ENCODE peak calls at places on chromosome 11, in five cellular contexts. H is endodermal cell, T is right cardiac atrium, O is prostate gland, L is ascending aorta. D is an unnamed sample.

GRCh38 chr11:93694109-93694508 is 32.6 kb downstream of the CEP295 start:
- DNase-seq in H (no peak), T (no peak), O (no peak), L (no peak), D (no peak)

GRCh38 chr11:26137651-26138050 is 194.3 kb upstream of the ANO3 start:
- DNase-seq in H (no peak), T (no peak), O (no peak), L (no peak), D (no peak)

GRCh38 chr11:62153617-62154016 is 29.8 kb downstream of the INCENP start:
- DNase-seq in H (no peak), T (no peak), O (no peak), L (no peak), D (no peak)

GRCh38 chr11:75325713-75326438 is 25.6 kb downstream of the ARRB1 start:
- DNase-seq in H (no peak), T (peak), O (no peak), L (no peak), D (peak)

GRCh38 chr11:43358308-43358669 is 431 bp upstream of the TTC17 start:
- DNase-seq in H (no peak), T (no peak), O (no peak), L (no peak), D (no peak)

GRCh38 chr11:16338397-16338796 is 17.9 kb downstream of the SOX6 start:
- DNase-seq in H (no peak), T (no peak), O (no peak), L (no peak), D (no peak)

GRCh38 chr11:45543808-45544422 is 121.5 kb downstream of the CHST1 start:
- DNase-seq in H (peak), T (no peak), O (no peak), L (no peak), D (no peak)

GRCh38 chr11:62792193-62792575 is 378 bp upstream of the TMEM223 start:
- DNase-seq in H (peak), T (peak), O (no peak), L (no peak), D (peak)

GRCh38 chr11:17472467-17472866 is 4.2 kb downstream of the ABCC8 start:
- DNase-seq in H (no peak), T (no peak), O (no peak), L (no peak), D (no peak)

GRCh38 chr11:47431356-47432083 is 5.3 kb upstream of the PSMC3 start:
- DNase-seq in H (no peak), T (no peak), O (no peak), L (no peak), D (no peak)

GRCh38 chr11:40445391-40445790 is 1014.1 kb downstream of the LRRC4C start:
- DNase-seq in H (no peak), T (no peak), O (no peak), L (no peak), D (no peak)

GRCh38 chr11:112279901-112280267 is 19.2 kb upstream of the PLET1 start:
- DNase-seq in H (peak), T (peak), O (peak), L (no peak), D (peak)

GRCh38 chr11:115961168-115962003 is 457.2 kb upstream of the CADM1 start:
- DNase-seq in H (peak), T (peak), O (no peak), L (no peak), D (no peak)

GRCh38 chr11:27535103-27535502 is 28.5 kb upstream of the LIN7C start:
- DNase-seq in H (no peak), T (no peak), O (no peak), L (no peak), D (no peak)

GRCh38 chr11:108985611-108986279 is 320.9 kb downstream of the DDX10 start:
- DNase-seq in H (no peak), T (no peak), O (no peak), L (no peak), D (no peak)

GRCh38 chr11:130523609-130524008 is 75.2 kb downstream of the ADAMTS15 start:
- DNase-seq in H (peak), T (peak), O (no peak), L (no peak), D (peak)

GRCh38 chr11:33747969-33748368 is 11.7 kb upstream of the CD59 start:
- DNase-seq in H (no peak), T (no peak), O (no peak), L (no peak), D (no peak)

GRCh38 chr11:27701262-27702105 is 1.2 kb upstream of the BDNF start:
- DNase-seq in H (no peak), T (peak), O (no peak), L (no peak), D (no peak)

GRCh38 chr11:73652046-73652730 is 5.8 kb downstream of the PLEKHB1 start:
- DNase-seq in H (no peak), T (peak), O (no peak), L (no peak), D (peak)
- H3K27ac ChIP-seq in H (peak), T (no peak), O (no peak), L (no peak), D (peak)

GRCh38 chr11:81870066-81870412 is 863.6 kb downstream of the FAM181B start:
- DNase-seq in H (no peak), T (no peak), O (no peak), L (no peak), D (no peak)
- H3K27ac ChIP-seq in H (no peak), T (no peak), O (no peak), L (no peak), D (no peak)

DNA sequence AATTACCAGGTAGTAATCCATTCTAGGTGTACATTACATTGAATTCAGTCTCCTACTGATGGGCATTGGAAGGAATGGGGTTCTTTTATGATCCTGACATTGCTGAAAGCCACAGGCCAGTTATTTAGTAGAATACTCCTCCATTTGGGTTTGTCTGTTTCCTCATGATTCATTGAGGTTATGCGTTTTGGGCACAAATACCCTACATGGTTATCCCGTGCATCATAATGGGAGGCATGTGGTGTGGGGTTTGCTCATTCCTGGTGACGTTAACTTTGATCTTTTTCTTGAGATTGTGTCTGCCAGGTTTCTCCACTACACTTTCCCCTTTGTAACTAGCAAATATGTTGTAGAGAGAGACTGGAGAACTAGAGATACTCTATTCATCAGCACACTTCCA is 5.5 kb downstream of the FOLR3 start:
- DNase-seq in H (no peak), T (no peak), O (no peak), L (no peak), D (no peak)
- H3K27ac ChIP-seq in H (no peak), T (no peak), O (no peak), L (no peak), D (no peak)

GRCh38 chr11:10982695-10983492 is 125.0 kb upstream of the ZBED5 start:
- DNase-seq in H (no peak), T (no peak), O (no peak), L (no peak), D (no peak)

GRCh38 chr11:10975287-10975721 is 117.5 kb upstream of the ZBED5 start:
- DNase-seq in H (no peak), T (no peak), O (no peak), L (no peak), D (no peak)

GRCh38 chr11:10979529-10979928 is 121.7 kb upstream of the ZBED5 start:
- DNase-seq in H (no peak), T (no peak), O (no peak), L (no peak), D (no peak)

GRCh38 chr11:10973416-10973815 is 115.6 kb upstream of the ZBED5 start:
- DNase-seq in H (no peak), T (no peak), O (no peak), L (no peak), D (no peak)

DNA sequence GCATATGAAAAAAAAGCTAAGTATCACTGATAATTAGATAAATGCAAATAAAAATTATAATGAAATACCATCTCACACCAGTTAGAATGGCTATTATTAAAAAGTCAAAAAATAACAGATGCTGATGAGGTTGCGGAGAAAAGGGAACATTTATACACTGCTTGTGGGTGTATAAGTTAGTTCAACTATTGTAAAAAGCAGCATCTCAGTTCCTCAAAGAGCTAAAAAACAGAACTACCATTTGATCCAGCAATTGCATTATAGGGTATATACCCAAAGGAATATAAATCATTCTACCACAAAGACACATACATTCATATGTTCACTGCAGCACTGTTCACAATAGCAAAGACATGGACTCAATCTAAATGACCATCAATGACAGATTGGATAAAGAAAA is 120.3 kb upstream of the ZBED5 start:
- DNase-seq in H (no peak), T (no peak), O (no peak), L (no peak), D (no peak)
- H3K27ac ChIP-seq in H (no peak), T (no peak), O (no peak), L (no peak), D (no peak)

DNA sequence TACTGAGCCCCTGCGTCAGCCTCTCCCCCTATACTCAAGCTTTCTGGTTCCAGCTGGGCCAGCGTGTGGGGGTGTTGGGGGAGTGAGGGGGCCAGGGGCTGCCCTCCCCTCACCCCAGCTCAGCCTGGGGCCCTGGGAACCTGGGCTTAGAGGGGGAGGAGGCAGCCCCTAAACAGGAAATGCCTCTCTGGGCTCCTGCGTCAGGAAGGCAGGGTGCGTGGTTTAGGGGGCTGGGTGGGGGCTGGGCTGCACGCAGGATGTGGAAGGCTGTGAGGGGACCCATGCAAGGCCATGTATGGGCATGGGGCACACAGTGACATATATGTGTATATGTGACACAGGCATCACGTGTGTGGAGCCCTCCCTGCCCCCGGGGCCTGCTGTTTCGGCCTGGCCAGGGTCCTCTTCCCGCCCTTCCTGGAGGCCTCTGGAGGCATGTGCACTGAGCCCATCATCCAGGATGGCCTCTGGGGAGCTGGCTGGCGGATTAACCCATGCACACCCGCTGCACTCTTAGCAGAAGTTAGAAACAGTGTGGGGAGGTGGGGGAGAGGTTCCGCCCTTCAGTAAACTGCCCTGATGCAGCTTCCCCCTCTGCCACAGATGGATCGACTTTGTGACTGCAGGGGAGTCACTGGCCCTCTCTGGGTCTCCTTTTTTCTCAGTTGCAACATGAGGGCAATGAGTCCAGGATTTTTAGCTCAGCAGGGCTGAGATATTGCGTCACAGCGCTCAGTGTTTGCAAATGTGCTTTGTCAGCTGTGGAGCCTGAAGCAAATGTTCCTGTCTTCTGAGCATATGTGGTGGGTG is 1.1 kb upstream of the CD248 start:
- DNase-seq in H (peak), T (peak), O (no peak), L (no peak), D (peak)
- H3K27ac ChIP-seq in H (peak), T (peak), O (peak), L (peak), D (peak)

DNA sequence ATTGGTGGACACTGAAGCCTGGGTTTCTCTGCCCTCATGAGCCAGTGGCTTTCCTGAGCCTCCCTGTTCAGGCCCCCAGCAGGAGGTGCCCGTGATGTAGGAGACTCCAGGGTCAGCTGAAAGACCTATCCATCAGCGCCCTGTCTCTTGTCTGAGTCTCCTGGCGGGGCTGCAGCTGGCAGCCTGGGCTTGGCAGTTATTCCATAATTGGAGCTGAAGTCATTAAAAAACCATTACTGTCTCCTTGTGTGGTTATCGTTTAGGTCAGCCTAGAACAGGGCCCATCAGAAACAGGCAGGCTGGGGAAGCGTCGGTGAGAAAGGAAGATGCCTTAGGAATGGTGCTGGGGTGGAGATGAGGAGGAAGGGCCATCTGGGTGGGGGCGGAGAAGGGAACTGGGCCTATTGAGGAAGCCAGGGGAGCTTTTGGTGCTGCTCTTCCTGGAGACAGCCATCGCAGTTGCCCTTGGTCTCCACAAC is 5.0 kb downstream of the TUB start:
- DNase-seq in H (no peak), T (peak), O (no peak), L (no peak), D (no peak)
- H3K27ac ChIP-seq in H (peak), T (peak), O (no peak), L (no peak), D (no peak)

DNA sequence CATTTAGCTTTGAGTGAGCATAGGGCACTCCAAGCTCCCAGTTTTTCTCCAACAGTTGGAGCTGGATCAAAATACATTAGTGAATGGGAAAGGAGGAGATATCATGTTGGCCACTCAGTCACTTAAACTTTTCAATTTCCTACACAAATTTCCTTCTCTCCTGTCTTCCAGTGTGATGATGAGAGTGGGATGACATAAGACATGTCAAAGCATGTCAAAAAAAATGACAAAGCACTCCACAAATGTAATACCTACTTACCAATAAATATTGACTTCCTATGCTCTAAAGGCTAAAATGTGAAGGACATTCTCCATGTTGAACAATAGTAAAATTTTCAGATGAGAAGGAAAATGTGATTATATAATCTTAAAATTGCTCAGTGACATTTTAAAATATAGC is 1.5 kb upstream of the GRM5 start:
- DNase-seq in H (no peak), T (no peak), O (no peak), L (no peak), D (no peak)
- H3K27ac ChIP-seq in H (no peak), T (no peak), O (no peak), L (no peak), D (no peak)

DNA sequence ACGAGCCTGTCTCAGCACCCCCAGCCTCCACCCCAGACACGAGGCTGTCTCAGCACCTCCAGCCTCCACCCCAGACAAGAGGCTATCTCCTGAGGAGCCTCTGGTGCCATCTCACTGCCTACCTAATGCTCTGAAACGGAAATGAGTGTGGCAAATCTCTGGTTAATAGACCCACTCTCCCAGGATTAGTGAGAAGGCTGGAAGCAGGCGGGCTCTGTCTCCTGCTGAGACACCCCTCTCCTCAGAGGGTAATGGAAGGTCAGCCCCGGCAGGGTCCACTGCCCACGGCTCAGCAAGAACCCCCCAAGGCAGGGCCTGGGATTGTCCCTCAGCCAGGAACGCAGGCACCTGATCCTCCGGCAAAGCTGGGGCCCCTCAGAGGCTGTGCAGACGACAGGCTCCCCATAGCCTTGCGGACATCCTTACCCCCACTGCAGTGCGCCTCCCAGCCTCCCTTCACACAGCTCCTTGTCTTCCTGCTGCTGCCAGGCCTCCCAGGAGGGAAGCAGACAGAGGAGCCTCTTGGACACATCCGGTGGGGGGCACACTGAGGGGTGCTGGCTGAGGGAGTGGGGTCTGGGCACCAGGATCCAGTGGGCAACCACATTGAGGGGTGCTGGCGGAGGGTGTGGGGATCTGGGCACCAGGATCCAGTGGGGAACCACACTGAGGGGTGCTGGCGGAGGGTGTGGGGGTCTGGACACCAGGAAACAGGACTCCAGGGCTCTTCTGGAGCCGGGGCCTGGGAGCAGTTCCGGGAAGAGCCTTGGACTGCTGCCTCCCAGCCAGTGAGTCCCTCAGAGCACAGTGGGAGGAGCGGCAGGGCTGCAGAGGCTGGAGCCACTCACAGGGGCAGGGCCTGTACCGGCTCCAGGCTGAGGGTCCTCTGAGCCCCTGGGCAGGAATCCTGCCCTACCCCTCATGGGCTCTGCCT is 13.1 kb downstream of the CHID1 start:
- DNase-seq in H (no peak), T (no peak), O (no peak), L (no peak), D (no peak)
- H3K27ac ChIP-seq in H (no peak), T (no peak), O (no peak), L (no peak), D (no peak)

GRCh38 chr11:71176812-71177211 is 75.6 kb downstream of the SHANK2 start:
- DNase-seq in H (no peak), T (no peak), O (no peak), L (no peak), D (no peak)
- H3K27ac ChIP-seq in H (no peak), T (no peak), O (no peak), L (no peak), D (no peak)

GRCh38 chr11:70381350-70381749 is 17.0 kb upstream of the CTTN start:
- DNase-seq in H (no peak), T (no peak), O (no peak), L (no peak), D (peak)

GRCh38 chr11:70383664-70384395 is 14.5 kb upstream of the CTTN start:
- DNase-seq in H (no peak), T (no peak), O (no peak), L (no peak), D (no peak)

GRCh38 chr11:70378506-70379134 is 19.7 kb upstream of the CTTN start:
- DNase-seq in H (no peak), T (no peak), O (peak), L (no peak), D (peak)

GRCh38 chr11:70384486-70385152 is 13.7 kb upstream of the CTTN start:
- DNase-seq in H (no peak), T (no peak), O (no peak), L (no peak), D (no peak)

GRCh38 chr11:70381872-70382842 is 16.2 kb upstream of the CTTN start:
- DNase-seq in H (peak), T (no peak), O (no peak), L (no peak), D (peak)
- H3K27ac ChIP-seq in H (no peak), T (no peak), O (no peak), L (peak), D (peak)

D was measured in sigmoid colon.